ENCODE peak calls at places on chromosome 12, in nine cellular contexts. X is NCI-H510A treated with DMSO at 0.1 percent for 48 hours; T is posterior vena cava; N is Karpas-422; F is uterus; V is stimulated activated CD4-positive, alpha-beta T cell treated with anti-CD3 and anti-CD28 coated beads, Interleukin-2, amount 100 ng/mL, for 48 hours; R is astrocyte of the spinal cord; U is Calu3; Z is lower lobe of right lung. D is an unnamed sample.

GRCh38 chr12:65100140-65100539 is 21.0 kb downstream of the WIF1 start:
- DNase-seq in X (no peak), F (no peak), U (peak; percentile 39), V (no peak), R (no peak), N (peak; percentile 44), T (no peak), Z (no peak), D (no peak)

GRCh38 chr12:124347805-124348658 is 53.1 kb downstream of the RFLNA start:
- DNase-seq in R (no peak), V (peak; percentile 13), X (no peak), U (no peak), N (peak; percentile 57), Z (no peak), T (no peak), F (no peak), D (no peak)

GRCh38 chr12:26124491-26125450 is at the start of gene BHLHE41:
- DNase-seq in T (peak; percentile 92), U (peak; percentile 83), V (no peak), F (peak; percentile 82), X (no peak), N (peak; percentile 46), R (peak; percentile 59), Z (peak; percentile 86), D (no peak)

GRCh38 chr12:104671407-104672095 is 214.8 kb downstream of the CHST11 start:
- DNase-seq in V (peak; percentile 76), X (peak; percentile 75), F (peak; percentile 68), T (peak; percentile 95), U (peak; percentile 99), R (peak; percentile 84), Z (peak; percentile 89), N (no peak), D (peak; percentile 76)

GRCh38 chr12:110688446-110689001 is 391 bp downstream of the HVCN1 start:
- DNase-seq in R (no peak), N (no peak), U (no peak), X (no peak), Z (no peak), F (no peak), T (no peak), V (no peak), D (no peak)

GRCh38 chr12:59382678-59383425 is 213.0 kb upstream of the SLC16A7 start:
- DNase-seq in T (no peak), U (no peak), V (no peak), X (no peak), F (no peak), Z (no peak), N (no peak), R (no peak), D (no peak)

GRCh38 chr12:14902465-14902864 is 16.8 kb upstream of the MGP start:
- DNase-seq in R (peak; percentile 9), N (no peak), Z (no peak), X (no peak), V (no peak), U (no peak), T (no peak), F (no peak), D (no peak)

GRCh38 chr12:126726481-126727217 is 1540.3 kb upstream of the TMEM132C start:
- DNase-seq in Z (no peak), R (no peak), T (no peak), N (no peak), F (no peak), U (no peak), V (no peak), X (no peak), D (no peak)

GRCh38 chr12:60921541-60921940 is 1325.7 kb downstream of the SLC16A7 start:
- DNase-seq in R (peak; percentile 8), X (no peak), U (no peak), T (no peak), V (no peak), F (no peak), N (no peak), Z (no peak), D (no peak)

GRCh38 chr12:97924122-97924521 is 461.5 kb downstream of the RMST start:
- DNase-seq in Z (no peak), T (no peak), N (no peak), R (no peak), F (no peak), U (no peak), V (no peak), X (no peak), D (no peak)

GRCh38 chr12:3882896-3883564 is 9.8 kb upstream of the PARP11 start:
- DNase-seq in V (no peak), T (no peak), X (no peak), F (no peak), Z (no peak), N (peak; percentile 66), U (no peak), R (peak; percentile 1), D (no peak)

GRCh38 chr12:100365411-100365810 is 8.5 kb downstream of the SLC17A8 start:
- DNase-seq in F (no peak), V (no peak), N (no peak), T (no peak), X (no peak), U (no peak), Z (no peak), R (no peak), D (no peak)

GRCh38 chr12:100473716-100474150 is at the start of gene NR1H4:
- DNase-seq in T (no peak), Z (no peak), U (no peak), F (no peak), R (peak; percentile 13), X (no peak), N (no peak), V (no peak), D (no peak)

GRCh38 chr12:48000878-48001321 is 3.4 kb downstream of the COL2A1 start:
- DNase-seq in R (peak; percentile 58), T (peak; percentile 72), U (peak; percentile 8), V (no peak), Z (no peak), X (peak; percentile 51), F (no peak), N (no peak), D (no peak)

GRCh38 chr12:65099182-65099581 is 21.9 kb downstream of the WIF1 start:
- DNase-seq in N (no peak), V (no peak), X (no peak), F (no peak), Z (no peak), R (no peak), U (no peak), T (no peak), D (no peak)

GRCh38 chr12:52944683-52945388 is 4.1 kb upstream of the KRT18 start:
- DNase-seq in N (no peak), X (no peak), R (no peak), F (no peak), U (no peak), T (no peak), Z (no peak), V (no peak), D (no peak)

GRCh38 chr12:49542592-49543160 is 3.8 kb downstream of the KCNH3 start:
- DNase-seq in T (peak; percentile 73), N (no peak), X (no peak), R (no peak), Z (peak; percentile 18), F (no peak), V (no peak), U (no peak), D (no peak)

GRCh38 chr12:107306141-107306670 is 212.9 kb upstream of the CRY1 start:
- DNase-seq in R (no peak), Z (no peak), V (no peak), X (no peak), N (no peak), U (no peak), T (no peak), F (no peak), D (no peak)

GRCh38 chr12:5965950-5966383 is 20.9 kb upstream of the ANO2 start:
- DNase-seq in R (peak; percentile 47), N (peak; percentile 79), V (peak; percentile 44), X (no peak), T (no peak), F (no peak), Z (peak; percentile 70), U (peak; percentile 70), D (peak; percentile 14)

GRCh38 chr12:34398706-34399630 is 376.7 kb downstream of the ALG10 start:
- DNase-seq in U (no peak), R (no peak), X (no peak), T (peak; percentile 58), F (peak; percentile 3), V (no peak), N (no peak), Z (peak; percentile 27), D (peak; percentile 0)

GRCh38 chr12:91017511-91018263 is 12.9 kb upstream of the EPYC start:
- DNase-seq in V (no peak), X (no peak), Z (no peak), N (no peak), T (peak; percentile 59), U (no peak), F (no peak), R (no peak), D (no peak)

GRCh38 chr12:131564843-131565242 is 146.0 kb upstream of the SFSWAP start:
- DNase-seq in N (no peak), U (no peak), R (no peak), Z (no peak), X (no peak), T (no peak), F (no peak), V (no peak), D (no peak)

GRCh38 chr12:108461071-108461670 is 53.9 kb upstream of the FICD start:
- DNase-seq in R (no peak), F (no peak), N (no peak), V (no peak), X (no peak), U (no peak), Z (no peak), T (no peak), D (no peak)

GRCh38 chr12:15532364-15532977 is 210.2 kb downstream of the PTPRO start:
- DNase-seq in N (peak; percentile 72), U (peak; percentile 74), X (no peak), Z (no peak), R (peak; percentile 76), F (no peak), T (no peak), V (peak; percentile 29), D (peak; percentile 39)

GRCh38 chr12:132218915-132219314 is 74.7 kb downstream of the NOC4L start:
- DNase-seq in V (peak; percentile 24), Z (no peak), T (no peak), X (no peak), N (peak; percentile 81), F (no peak), U (peak; percentile 62), R (no peak), D (no peak)

GRCh38 chr12:1574863-1575254 is 19.5 kb downstream of the FBXL14 start:
- DNase-seq in R (peak; percentile 61), N (peak; percentile 44), Z (no peak), X (no peak), V (no peak), T (no peak), F (no peak), U (no peak), D (no peak)

GRCh38 chr12:46390304-46390703 is 17.7 kb upstream of the SLC38A2 start:
- DNase-seq in U (no peak), R (no peak), X (no peak), Z (no peak), T (no peak), V (no peak), N (no peak), F (no peak), D (no peak)

GRCh38 chr12:66587912-66588311 is 91.0 kb downstream of the GRIP1 start:
- DNase-seq in X (no peak), N (no peak), F (no peak), U (no peak), V (no peak), Z (no peak), T (no peak), R (peak; percentile 51), D (no peak)

GRCh38 chr12:46933947-46934346 is 108.2 kb upstream of the SLC38A4 start:
- DNase-seq in N (peak; percentile 59), Z (no peak), U (peak; percentile 10), R (peak; percentile 71), T (no peak), X (peak; percentile 6), F (no peak), V (no peak), D (no peak)

GRCh38 chr12:6699989-6700645 is 498 bp downstream of the PIANP start:
- DNase-seq in N (peak; percentile 12), X (no peak), Z (no peak), T (peak; percentile 40), R (no peak), V (no peak), F (peak; percentile 27), U (no peak), D (no peak)

GRCh38 chr12:75571204-75571603 is 59.8 kb upstream of the KRR1 start:
- DNase-seq in N (no peak), Z (no peak), F (no peak), R (no peak), U (no peak), T (no peak), V (no peak), X (no peak), D (no peak)

D was measured in stimulated activated naive B cell treated with anti-CD40 and anti-IgM and Interleukin-4, amounts not matched to agents 10 μg/mL and 1 μg/mL and 100 μg/mL, for 72 hours.